ENCODE peak calls at places on chromosomes 16 and 17, in seven cellular contexts. S is T-cell; I is brain pericyte; B is CD8-positive, alpha-beta memory T cell; D is HFF-Myc; L is stimulated activated CD4-positive, alpha-beta T cell treated with anti-CD3 and anti-CD28 coated beads, Interleukin-1b, Interleukin-23, amount 100 ng/mL, for 4 hours; R is thoracic aorta. J is an unnamed sample.

GRCh38 chr16:67162439-67163163 is 1.9 kb upstream of the HSF4 start:
- DNase-seq in I (no peak), B (no peak), L (no peak), S (no peak), R (no peak), D (no peak), J (no peak)

GRCh38 chr17:50101346-50102163 is 6.4 kb downstream of the PDK2 start:
- DNase-seq in D (no peak), L (no peak), I (no peak), S (no peak), R (no peak), B (no peak), J (peak; percentile 72)

GRCh38 chr17:49817993-49818392 is 29.5 kb downstream of the KAT7 start:
- DNase-seq in S (peak; percentile 68), B (peak; percentile 77), D (no peak), R (no peak), I (no peak), L (peak; percentile 18), J (no peak)

GRCh38 chr17:44745301-44745700 is 13.5 kb upstream of the ADAM11 start:
- DNase-seq in R (no peak), L (no peak), D (no peak), B (no peak), I (no peak), S (no peak), J (no peak)

GRCh38 chr17:17494499-17495447 is 1.4 kb downstream of the RASD1 start:
- DNase-seq in D (no peak), S (no peak), L (no peak), B (peak; percentile 46), R (no peak), I (no peak), J (no peak)

GRCh38 chr16:76943936-76944335 is 247.1 kb upstream of the MON1B start:
- DNase-seq in L (no peak), B (no peak), R (no peak), S (no peak), I (no peak), D (no peak), J (no peak)

GRCh38 chr16:55842369-55843104 is 9.6 kb upstream of the CES1 start:
- DNase-seq in I (no peak), D (peak; percentile 21), R (no peak), B (no peak), S (no peak), L (peak; percentile 4), J (peak; percentile 59)

GRCh38 chr17:59565959-59566324 is 532 bp downstream of the DHX40 start:
- DNase-seq in D (peak; percentile 67), B (peak; percentile 76), R (peak; percentile 16), L (peak; percentile 17), I (no peak), S (peak; percentile 38), J (peak; percentile 67)

GRCh38 chr17:16938031-16938430 is 33.9 kb downstream of the TNFRSF13B start:
- DNase-seq in S (no peak), I (no peak), R (no peak), L (no peak), D (no peak), B (no peak), J (no peak)